ENCODE peak calls at places on chromosomes 6 and 20, in seven cellular contexts. Y, O, U, X, V, M and W are unnamed samples.

GRCh38 chr6:73739097-73739496 is 43.1 kb downstream of the CD109 start:
- ATAC-seq in O (peak; percentile 87), U (peak; percentile 75), X (peak; percentile 73), Y (peak; percentile 60), V (peak; percentile 77), M (no peak), W (peak; percentile 47)

GRCh38 chr6:149046822-149047246 is 270.7 kb upstream of the TAB2 start:
- ATAC-seq in U (no peak), O (no peak), V (no peak), X (no peak), Y (no peak), M (no peak), W (peak; percentile 78)

GRCh38 chr20:37986873-37987601 is 46.2 kb downstream of the TTI1 start:
- ATAC-seq in Y (peak; percentile 50), U (no peak), O (no peak), V (no peak), M (peak; percentile 39), X (peak; percentile 69), W (no peak)

GRCh38 chr20:62721511-62722197 is 13.0 kb downstream of the NTSR1 start:
- ATAC-seq in U (no peak), V (no peak), Y (no peak), O (no peak), M (no peak), X (no peak), W (no peak)

GRCh38 chr6:16224409-16224808 is 14.0 kb upstream of the GMPR start:
- ATAC-seq in U (no peak), X (no peak), V (no peak), O (no peak), M (no peak), Y (no peak), W (no peak)

GRCh38 chr20:62292115-62292514 is 10.7 kb upstream of the ADRM1 start:
- ATAC-seq in U (no peak), M (no peak), Y (no peak), V (peak; percentile 73), O (no peak), X (no peak), W (peak; percentile 75)

GRCh38 chr20:46089076-46089337 is 755 bp downstream of the NCOA5 start:
- ATAC-seq in V (no peak), M (no peak), O (no peak), U (peak; percentile 23), Y (no peak), X (no peak), W (no peak)

GRCh38 chr20:48816282-48816860 is 11.4 kb downstream of the PREX1 start:
- ATAC-seq in O (no peak), U (no peak), V (no peak), X (no peak), M (no peak), Y (no peak), W (no peak)

GRCh38 chr6:28802417-28803336 is 121.1 kb downstream of the TRIM27 start:
- ATAC-seq in X (no peak), Y (no peak), V (no peak), U (peak; percentile 98), M (no peak), O (peak; percentile 89), W (no peak)

GRCh38 chr20:37925265-37926165 is 22.6 kb downstream of the VSTM2L start:
- ATAC-seq in X (no peak), V (no peak), M (no peak), O (no peak), Y (no peak), U (no peak), W (no peak)